ENCODE peak calls at places on chromosomes 7 and 10, in five cellular contexts. D, S, V, Y and O are unnamed samples.
A peak's percentile ranks its signal among the peaks of the same experiment; 100 is the strongest.

GRCh38 chr7:18352339-18353255 is 143.0 kb upstream of the HDAC9 start:
- DNase-seq in D (peak; percentile 30), S (peak; percentile 77), V (no peak), Y (no peak), O (peak; percentile 16)

GRCh38 chr10:88659725-88660592 is 4.3 kb upstream of the LIPF start:
- DNase-seq in D (no peak), S (peak; percentile 38), V (no peak), Y (no peak), O (no peak)

GRCh38 chr10:37857287-37858211 is at the start of gene ZNF248:
- DNase-seq in D (peak; percentile 95), S (peak; percentile 97), V (peak; percentile 40), Y (peak; percentile 95), O (peak; percentile 71)

GRCh38 chr7:100467638-100468373 is 3.7 kb upstream of the SPACDR start:
- DNase-seq in D (no peak), S (no peak), V (no peak), Y (no peak), O (no peak)

GRCh38 chr10:21927601-21928000 is 75.9 kb downstream of the DNAJC1 start:
- DNase-seq in D (no peak), S (peak; percentile 90), V (no peak), Y (no peak), O (no peak)

GRCh38 chr10:47296941-47297340 is 3.1 kb upstream of the GDF10 start:
- DNase-seq in D (no peak), S (no peak), V (no peak), Y (no peak), O (no peak)

GRCh38 chr10:130171196-130171595 is 35.0 kb downstream of the GLRX3 start:
- DNase-seq in D (no peak), S (no peak), V (no peak), Y (no peak), O (no peak)

GRCh38 chr10:122850705-122851640 is 5.3 kb upstream of the CUZD1 start:
- DNase-seq in D (no peak), S (peak; percentile 78), V (no peak), Y (no peak), O (no peak)

GRCh38 chr10:71569775-71570588 is 149.6 kb downstream of the C10orf105 start:
- DNase-seq in D (peak; percentile 72), S (peak; percentile 28), V (no peak), Y (peak; percentile 92), O (peak; percentile 34)

GRCh38 chr7:142194201-142194600 is 63.7 kb downstream of the PRSS58 start:
- DNase-seq in D (no peak), S (no peak), V (no peak), Y (no peak), O (no peak)

GRCh38 chr7:19146699-19147098 is 1.5 kb upstream of the FERD3L start:
- DNase-seq in D (peak; percentile 36), S (peak; percentile 48), V (no peak), Y (no peak), O (no peak)

GRCh38 chr7:135690566-135690965 is 28.3 kb downstream of the STMP1 start:
- DNase-seq in D (no peak), S (peak; percentile 52), V (no peak), Y (no peak), O (no peak)